ENCODE peak calls at places on chromosomes 7 and 10, in eight cellular contexts. One of them, this sample, is unnamed.

GRCh38 chr10:79346388-79347225 is 662 bp upstream of the PPIF start:
- DNase-seq in stimulated activated CD8-positive, alpha-beta memory T cell treated with anti-CD3 and anti-CD28 coated beads, Interleukin-4, amount 100 ng/mL, for 1 hour: no peak
- DNase-seq in adipocyte: no peak
- DNase-seq in anterior cingulate cortex: no peak
- DNase-seq in T-helper 2 cell: no peak
- DNase-seq in H7: peak
- DNase-seq in skeletal muscle cell: no peak
- DNase-seq in MCF 10A: no peak
- DNase-seq in this sample: no peak

GRCh38 chr7:133235212-133235883 is 17.5 kb upstream of the EXOC4 start:
- DNase-seq in stimulated activated CD8-positive, alpha-beta memory T cell treated with anti-CD3 and anti-CD28 coated beads, Interleukin-4, amount 100 ng/mL, for 1 hour: no peak
- DNase-seq in adipocyte: peak
- DNase-seq in anterior cingulate cortex: no peak
- DNase-seq in T-helper 2 cell: no peak
- DNase-seq in H7: no peak
- DNase-seq in skeletal muscle cell: peak
- DNase-seq in MCF 10A: no peak
- DNase-seq in this sample: no peak

GRCh38 chr7:37131855-37132254 is 316.8 kb downstream of the ELMO1 start:
- DNase-seq in stimulated activated CD8-positive, alpha-beta memory T cell treated with anti-CD3 and anti-CD28 coated beads, Interleukin-4, amount 100 ng/mL, for 1 hour: no peak
- DNase-seq in adipocyte: no peak
- DNase-seq in anterior cingulate cortex: no peak
- DNase-seq in T-helper 2 cell: no peak
- DNase-seq in H7: no peak
- DNase-seq in skeletal muscle cell: no peak
- DNase-seq in MCF 10A: no peak
- DNase-seq in this sample: no peak

GRCh38 chr7:55277916-55278315 is 87.2 kb upstream of the LANCL2 start:
- DNase-seq in stimulated activated CD8-positive, alpha-beta memory T cell treated with anti-CD3 and anti-CD28 coated beads, Interleukin-4, amount 100 ng/mL, for 1 hour: no peak
- DNase-seq in adipocyte: no peak
- DNase-seq in anterior cingulate cortex: no peak
- DNase-seq in T-helper 2 cell: no peak
- DNase-seq in H7: peak
- DNase-seq in skeletal muscle cell: no peak
- DNase-seq in MCF 10A: no peak
- DNase-seq in this sample: no peak

GRCh38 chr10:20276127-20276979 is 460.1 kb downstream of the PLXDC2 start:
- DNase-seq in stimulated activated CD8-positive, alpha-beta memory T cell treated with anti-CD3 and anti-CD28 coated beads, Interleukin-4, amount 100 ng/mL, for 1 hour: no peak
- DNase-seq in adipocyte: no peak
- DNase-seq in anterior cingulate cortex: no peak
- DNase-seq in T-helper 2 cell: no peak
- DNase-seq in H7: no peak
- DNase-seq in skeletal muscle cell: no peak
- DNase-seq in MCF 10A: peak
- DNase-seq in this sample: no peak

GRCh38 chr7:76280408-76280807 is 22.1 kb upstream of the HSPB1 start:
- DNase-seq in stimulated activated CD8-positive, alpha-beta memory T cell treated with anti-CD3 and anti-CD28 coated beads, Interleukin-4, amount 100 ng/mL, for 1 hour: no peak
- DNase-seq in adipocyte: no peak
- DNase-seq in anterior cingulate cortex: no peak
- DNase-seq in T-helper 2 cell: no peak
- DNase-seq in H7: peak
- DNase-seq in skeletal muscle cell: no peak
- DNase-seq in MCF 10A: no peak
- DNase-seq in this sample: no peak

GRCh38 chr7:69906309-69906995 is 308.2 kb downstream of the AUTS2 start:
- DNase-seq in stimulated activated CD8-positive, alpha-beta memory T cell treated with anti-CD3 and anti-CD28 coated beads, Interleukin-4, amount 100 ng/mL, for 1 hour: no peak
- DNase-seq in adipocyte: no peak
- DNase-seq in anterior cingulate cortex: peak
- DNase-seq in T-helper 2 cell: no peak
- DNase-seq in H7: no peak
- DNase-seq in skeletal muscle cell: no peak
- DNase-seq in MCF 10A: no peak
- DNase-seq in this sample: no peak

GRCh38 chr10:112811741-112812551 is 138.1 kb upstream of the TCF7L2 start:
- DNase-seq in stimulated activated CD8-positive, alpha-beta memory T cell treated with anti-CD3 and anti-CD28 coated beads, Interleukin-4, amount 100 ng/mL, for 1 hour: no peak
- DNase-seq in adipocyte: peak
- DNase-seq in anterior cingulate cortex: no peak
- DNase-seq in T-helper 2 cell: no peak
- DNase-seq in H7: peak
- DNase-seq in skeletal muscle cell: peak
- DNase-seq in MCF 10A: peak
- DNase-seq in this sample: peak

GRCh38 chr7:28723336-28723735 is 234.8 kb downstream of the TRIL start:
- DNase-seq in stimulated activated CD8-positive, alpha-beta memory T cell treated with anti-CD3 and anti-CD28 coated beads, Interleukin-4, amount 100 ng/mL, for 1 hour: no peak
- DNase-seq in adipocyte: no peak
- DNase-seq in anterior cingulate cortex: peak
- DNase-seq in T-helper 2 cell: no peak
- DNase-seq in H7: no peak
- DNase-seq in skeletal muscle cell: no peak
- DNase-seq in MCF 10A: no peak
- DNase-seq in this sample: no peak

GRCh38 chr10:71262027-71262426 is 49.7 kb downstream of the UNC5B start:
- DNase-seq in stimulated activated CD8-positive, alpha-beta memory T cell treated with anti-CD3 and anti-CD28 coated beads, Interleukin-4, amount 100 ng/mL, for 1 hour: no peak
- DNase-seq in adipocyte: no peak
- DNase-seq in anterior cingulate cortex: peak
- DNase-seq in T-helper 2 cell: no peak
- DNase-seq in H7: no peak
- DNase-seq in skeletal muscle cell: no peak
- DNase-seq in MCF 10A: no peak
- DNase-seq in this sample: no peak

GRCh38 chr10:85545874-85546273 is 820.7 kb downstream of the GRID1 start:
- DNase-seq in stimulated activated CD8-positive, alpha-beta memory T cell treated with anti-CD3 and anti-CD28 coated beads, Interleukin-4, amount 100 ng/mL, for 1 hour: no peak
- DNase-seq in adipocyte: no peak
- DNase-seq in anterior cingulate cortex: no peak
- DNase-seq in T-helper 2 cell: no peak
- DNase-seq in H7: no peak
- DNase-seq in skeletal muscle cell: no peak
- DNase-seq in MCF 10A: no peak
- DNase-seq in this sample: no peak

GRCh38 chr7:46786221-46786951 is 795.5 kb downstream of the TNS3 start:
- DNase-seq in stimulated activated CD8-positive, alpha-beta memory T cell treated with anti-CD3 and anti-CD28 coated beads, Interleukin-4, amount 100 ng/mL, for 1 hour: no peak
- DNase-seq in adipocyte: peak
- DNase-seq in anterior cingulate cortex: no peak
- DNase-seq in T-helper 2 cell: no peak
- DNase-seq in H7: peak
- DNase-seq in skeletal muscle cell: peak
- DNase-seq in MCF 10A: peak
- DNase-seq in this sample: no peak

GRCh38 chr10:21260060-21260792 is 265.3 kb downstream of the SKIDA1 start:
- DNase-seq in stimulated activated CD8-positive, alpha-beta memory T cell treated with anti-CD3 and anti-CD28 coated beads, Interleukin-4, amount 100 ng/mL, for 1 hour: no peak
- DNase-seq in adipocyte: no peak
- DNase-seq in anterior cingulate cortex: peak
- DNase-seq in T-helper 2 cell: no peak
- DNase-seq in H7: no peak
- DNase-seq in skeletal muscle cell: no peak
- DNase-seq in MCF 10A: no peak
- DNase-seq in this sample: no peak

GRCh38 chr10:73096041-73096451 is 620 bp downstream of the P4HA1 start:
- DNase-seq in stimulated activated CD8-positive, alpha-beta memory T cell treated with anti-CD3 and anti-CD28 coated beads, Interleukin-4, amount 100 ng/mL, for 1 hour: peak
- DNase-seq in adipocyte: peak
- DNase-seq in anterior cingulate cortex: peak
- DNase-seq in T-helper 2 cell: peak
- DNase-seq in H7: peak
- DNase-seq in skeletal muscle cell: no peak
- DNase-seq in MCF 10A: peak
- DNase-seq in this sample: peak

GRCh38 chr7:129607471-129608120 is 3.9 kb upstream of the NRF1 start:
- DNase-seq in stimulated activated CD8-positive, alpha-beta memory T cell treated with anti-CD3 and anti-CD28 coated beads, Interleukin-4, amount 100 ng/mL, for 1 hour: no peak
- DNase-seq in adipocyte: peak
- DNase-seq in anterior cingulate cortex: no peak
- DNase-seq in T-helper 2 cell: no peak
- DNase-seq in H7: peak
- DNase-seq in skeletal muscle cell: no peak
- DNase-seq in MCF 10A: peak
- DNase-seq in this sample: no peak

GRCh38 chr10:6665847-6666246 is 85.8 kb upstream of the PRKCQ start:
- DNase-seq in stimulated activated CD8-positive, alpha-beta memory T cell treated with anti-CD3 and anti-CD28 coated beads, Interleukin-4, amount 100 ng/mL, for 1 hour: no peak
- DNase-seq in adipocyte: no peak
- DNase-seq in anterior cingulate cortex: no peak
- DNase-seq in T-helper 2 cell: no peak
- DNase-seq in H7: no peak
- DNase-seq in skeletal muscle cell: no peak
- DNase-seq in MCF 10A: no peak
- DNase-seq in this sample: no peak

GRCh38 chr10:118615888-118616287 is 20.4 kb upstream of the PRLHR start:
- DNase-seq in stimulated activated CD8-positive, alpha-beta memory T cell treated with anti-CD3 and anti-CD28 coated beads, Interleukin-4, amount 100 ng/mL, for 1 hour: no peak
- DNase-seq in adipocyte: peak
- DNase-seq in anterior cingulate cortex: no peak
- DNase-seq in T-helper 2 cell: no peak
- DNase-seq in H7: peak
- DNase-seq in skeletal muscle cell: no peak
- DNase-seq in MCF 10A: peak
- DNase-seq in this sample: no peak

GRCh38 chr10:129417164-129417563 is 49.9 kb upstream of the MGMT start:
- DNase-seq in stimulated activated CD8-positive, alpha-beta memory T cell treated with anti-CD3 and anti-CD28 coated beads, Interleukin-4, amount 100 ng/mL, for 1 hour: no peak
- DNase-seq in adipocyte: peak
- DNase-seq in anterior cingulate cortex: no peak
- DNase-seq in T-helper 2 cell: no peak
- DNase-seq in H7: no peak
- DNase-seq in skeletal muscle cell: no peak
- DNase-seq in MCF 10A: peak
- DNase-seq in this sample: no peak

GRCh38 chr10:100683545-100684127 is 61.7 kb upstream of the PAX2 start:
- DNase-seq in stimulated activated CD8-positive, alpha-beta memory T cell treated with anti-CD3 and anti-CD28 coated beads, Interleukin-4, amount 100 ng/mL, for 1 hour: no peak
- DNase-seq in adipocyte: no peak
- DNase-seq in anterior cingulate cortex: no peak
- DNase-seq in T-helper 2 cell: no peak
- DNase-seq in H7: peak
- DNase-seq in skeletal muscle cell: no peak
- DNase-seq in MCF 10A: no peak
- DNase-seq in this sample: no peak

GRCh38 chr7:104267701-104268368 is 60.0 kb upstream of the ORC5 start:
- DNase-seq in stimulated activated CD8-positive, alpha-beta memory T cell treated with anti-CD3 and anti-CD28 coated beads, Interleukin-4, amount 100 ng/mL, for 1 hour: no peak
- DNase-seq in adipocyte: peak
- DNase-seq in anterior cingulate cortex: no peak
- DNase-seq in T-helper 2 cell: no peak
- DNase-seq in H7: peak
- DNase-seq in skeletal muscle cell: no peak
- DNase-seq in MCF 10A: peak
- DNase-seq in this sample: no peak

GRCh38 chr7:142870147-142870559 is 15.3 kb downstream of the EPHB6 start:
- DNase-seq in stimulated activated CD8-positive, alpha-beta memory T cell treated with anti-CD3 and anti-CD28 coated beads, Interleukin-4, amount 100 ng/mL, for 1 hour: no peak
- DNase-seq in adipocyte: no peak
- DNase-seq in anterior cingulate cortex: no peak
- DNase-seq in T-helper 2 cell: no peak
- DNase-seq in H7: no peak
- DNase-seq in skeletal muscle cell: no peak
- DNase-seq in MCF 10A: no peak
- DNase-seq in this sample: no peak

GRCh38 chr10:127860632-127861031 is 32.1 kb downstream of the CLRN3 start:
- DNase-seq in stimulated activated CD8-positive, alpha-beta memory T cell treated with anti-CD3 and anti-CD28 coated beads, Interleukin-4, amount 100 ng/mL, for 1 hour: no peak
- DNase-seq in adipocyte: no peak
- DNase-seq in anterior cingulate cortex: no peak
- DNase-seq in T-helper 2 cell: no peak
- DNase-seq in H7: no peak
- DNase-seq in skeletal muscle cell: no peak
- DNase-seq in MCF 10A: no peak
- DNase-seq in this sample: no peak

This sample was measured in upper lobe of left lung.